ENCODE peak calls at places on chromosomes 4 and X, in seven cellular contexts. G is IMR-90, V is neuronal stem cell, O is mesendoderm, Z is H9, A is trophoblast cell, B is H1. J is an unnamed sample.

GRCh38 chr4:181971411-181971810 is 271.8 kb upstream of the TENM3 start:
- DNase-seq in G (no peak), V (no peak), O (no peak), Z (no peak), A (peak; percentile 67), B (no peak), J (no peak)

GRCh38 chr4:84467601-84468000 is 31.5 kb downstream of the NKX6-1 start:
- DNase-seq in G (no peak), V (no peak), O (no peak), Z (no peak), A (no peak), B (no peak), J (no peak)

GRCh38 chr4:43330288-43330687 is 437.8 kb downstream of the GRXCR1 start:
- DNase-seq in G (peak; percentile 75), V (no peak), O (no peak), Z (no peak), A (no peak), B (no peak), J (peak; percentile 54)

GRCh38 chrX:142661696-142662095 is 364.0 kb upstream of the SPANXN4 start:
- DNase-seq in G (no peak), V (no peak), O (no peak), Z (no peak), A (no peak), B (no peak), J (no peak)

GRCh38 chrX:66684196-66684595 is 45.3 kb upstream of the EDA2R start:
- DNase-seq in G (no peak), V (no peak), O (no peak), Z (no peak), A (no peak), B (no peak), J (no peak)

GRCh38 chr4:66906314-66906713 is 639.0 kb downstream of the CENPC start:
- DNase-seq in G (no peak), V (no peak), O (peak; percentile 76), Z (no peak), A (no peak), B (no peak), J (no peak)

GRCh38 chr4:152938237-152938969 is 2.3 kb downstream of the FHDC1 start:
- DNase-seq in G (no peak), V (no peak), O (no peak), Z (no peak), A (peak; percentile 60), B (no peak), J (no peak)

GRCh38 chr4:128633067-128633466 is 176.4 kb upstream of the JADE1 start:
- DNase-seq in G (no peak), V (no peak), O (no peak), Z (no peak), A (no peak), B (no peak), J (no peak)

GRCh38 chrX:23799469-23800065 is 16.6 kb downstream of the SAT1 start:
- DNase-seq in G (peak; percentile 60), V (no peak), O (no peak), Z (no peak), A (no peak), B (no peak), J (peak; percentile 46)

GRCh38 chr4:10101559-10102192 is 14.9 kb downstream of the WDR1 start:
- DNase-seq in G (no peak), V (no peak), O (no peak), Z (no peak), A (no peak), B (no peak), J (no peak)

GRCh38 chr4:156976147-156976546 is 4.5 kb upstream of the PDGFC start:
- DNase-seq in G (peak; percentile 87), V (no peak), O (no peak), Z (no peak), A (peak; percentile 36), B (no peak), J (peak; percentile 85)

GRCh38 chr4:175470141-175470540 is 341.9 kb downstream of the GPM6A start:
- DNase-seq in G (peak; percentile 15), V (no peak), O (peak; percentile 72), Z (no peak), A (peak; percentile 62), B (no peak), J (no peak)

GRCh38 chrX:51747671-51748070 is 4.4 kb downstream of the GSPT2 start:
- DNase-seq in G (no peak), V (no peak), O (no peak), Z (no peak), A (no peak), B (no peak), J (no peak)

GRCh38 chr4:122537388-122538135 is 81.0 kb upstream of the IL2 start:
- DNase-seq in G (no peak), V (no peak), O (no peak), Z (no peak), A (no peak), B (no peak), J (no peak)

GRCh38 chr4:121698119-121698732 is 1.4 kb upstream of the ANXA5 start:
- DNase-seq in G (no peak), V (no peak), O (no peak), Z (no peak), A (no peak), B (no peak), J (no peak)

GRCh38 chrX:113982766-113983165 is 601.1 kb upstream of the HTR2C start:
- DNase-seq in G (no peak), V (no peak), O (no peak), Z (no peak), A (no peak), B (no peak), J (no peak)

GRCh38 chr4:31059753-31060522 is 339.8 kb downstream of the PCDH7 start:
- DNase-seq in G (peak; percentile 36), V (no peak), O (no peak), Z (no peak), A (no peak), B (no peak), J (peak; percentile 42)

GRCh38 chr4:46503739-46504138 is 113.8 kb upstream of the GABRA2 start:
- DNase-seq in G (no peak), V (no peak), O (no peak), Z (no peak), A (no peak), B (no peak), J (peak; percentile 56)
- H2BK120ac ChIP-seq in G (no peak overlapping the region), V (no peak overlapping the region), O (no peak overlapping the region), Z (no peak overlapping the region), A (no peak overlapping the region), B (no peak overlapping the region), J (no peak overlapping the region)

GRCh38 chrX:30521440-30522182 is 56.0 kb downstream of the TASL start:
- DNase-seq in G (peak; percentile 50), V (no peak), O (peak; percentile 25), Z (no peak), A (peak; percentile 71), B (no peak), J (peak; percentile 6)
- H2BK120ac ChIP-seq in G (peak overlapping the region; percentile 56), V (no peak overlapping the region), O (no peak overlapping the region), Z (no peak overlapping the region), A (peak overlapping the region; percentile 60), B (no peak overlapping the region), J (no peak overlapping the region)

GRCh38 chr4:8160572-8160971 is 2.0 kb upstream of the ABLIM2 start:
- DNase-seq in G (no peak), V (no peak), O (no peak), Z (no peak), A (no peak), B (no peak), J (no peak)

GRCh38 chr4:8157944-8158709 is 486 bp downstream of the ABLIM2 start:
- DNase-seq in G (no peak), V (peak; percentile 23), O (no peak), Z (no peak), A (peak; percentile 14), B (no peak), J (peak; percentile 14)

GRCh38 chr4:8159522-8160232 is 1.1 kb upstream of the ABLIM2 start:
- DNase-seq in G (no peak), V (no peak), O (no peak), Z (no peak), A (no peak), B (no peak), J (no peak)

GRCh38 chr4:8158710-8159521 is at the start of gene ABLIM2:
- DNase-seq in G (peak; percentile 96), V (peak; percentile 97), O (peak; percentile 98), Z (peak; percentile 98), A (peak; percentile 99), B (peak; percentile 91), J (peak; percentile 96)

DNA sequence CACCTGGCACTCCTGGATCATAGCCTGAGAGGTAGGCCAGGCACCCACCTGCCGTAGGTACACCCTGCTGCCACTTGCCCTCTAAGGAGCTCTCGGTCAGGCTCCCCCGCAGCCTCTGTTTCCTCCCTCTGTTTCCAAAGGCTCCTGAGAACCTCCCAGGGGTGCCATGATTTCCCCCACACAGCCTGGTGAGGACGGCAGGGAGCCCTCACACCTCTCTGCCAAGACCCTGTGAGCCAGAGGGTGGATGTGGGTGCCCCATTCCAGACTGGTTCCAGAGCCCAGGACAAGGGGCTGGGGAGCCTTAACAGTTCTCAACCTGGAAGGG is 1.6 kb upstream of the ABLIM2 start:
- DNase-seq in G (no peak), V (no peak), O (no peak), Z (no peak), A (no peak), B (no peak), J (no peak)
- H2BK120ac ChIP-seq in G (no peak overlapping the region), V (no peak overlapping the region), O (no peak overlapping the region), Z (no peak overlapping the region), A (no peak overlapping the region), B (no peak overlapping the region), J (no peak overlapping the region)

DNA sequence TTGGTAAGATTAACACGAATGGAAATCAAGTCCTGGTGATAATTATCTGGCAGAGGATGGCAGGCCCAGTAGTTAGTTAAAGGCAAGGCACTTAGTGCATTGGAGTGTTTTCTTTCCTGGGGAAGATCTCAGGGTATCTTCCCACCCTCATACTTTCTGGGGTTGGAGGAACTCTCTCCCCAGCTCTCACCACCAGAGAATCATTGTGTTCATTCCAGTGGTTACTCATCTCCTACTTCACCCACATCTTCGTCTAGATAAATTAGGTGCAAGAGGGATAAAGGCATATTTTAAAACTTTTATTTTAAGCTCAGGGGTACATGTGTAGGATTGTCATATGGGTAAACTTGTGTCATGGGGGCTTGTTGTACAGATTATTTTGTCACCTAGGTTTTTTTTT is 67.5 kb upstream of the SH3RF1 start:
- DNase-seq in G (peak; percentile 79), V (no peak), O (no peak), Z (no peak), A (no peak), B (no peak), J (no peak)
- H2BK120ac ChIP-seq in G (peak overlapping the region; percentile 98), V (no peak overlapping the region), O (no peak overlapping the region), Z (no peak overlapping the region), A (no peak overlapping the region), B (no peak overlapping the region), J (no peak overlapping the region)

DNA sequence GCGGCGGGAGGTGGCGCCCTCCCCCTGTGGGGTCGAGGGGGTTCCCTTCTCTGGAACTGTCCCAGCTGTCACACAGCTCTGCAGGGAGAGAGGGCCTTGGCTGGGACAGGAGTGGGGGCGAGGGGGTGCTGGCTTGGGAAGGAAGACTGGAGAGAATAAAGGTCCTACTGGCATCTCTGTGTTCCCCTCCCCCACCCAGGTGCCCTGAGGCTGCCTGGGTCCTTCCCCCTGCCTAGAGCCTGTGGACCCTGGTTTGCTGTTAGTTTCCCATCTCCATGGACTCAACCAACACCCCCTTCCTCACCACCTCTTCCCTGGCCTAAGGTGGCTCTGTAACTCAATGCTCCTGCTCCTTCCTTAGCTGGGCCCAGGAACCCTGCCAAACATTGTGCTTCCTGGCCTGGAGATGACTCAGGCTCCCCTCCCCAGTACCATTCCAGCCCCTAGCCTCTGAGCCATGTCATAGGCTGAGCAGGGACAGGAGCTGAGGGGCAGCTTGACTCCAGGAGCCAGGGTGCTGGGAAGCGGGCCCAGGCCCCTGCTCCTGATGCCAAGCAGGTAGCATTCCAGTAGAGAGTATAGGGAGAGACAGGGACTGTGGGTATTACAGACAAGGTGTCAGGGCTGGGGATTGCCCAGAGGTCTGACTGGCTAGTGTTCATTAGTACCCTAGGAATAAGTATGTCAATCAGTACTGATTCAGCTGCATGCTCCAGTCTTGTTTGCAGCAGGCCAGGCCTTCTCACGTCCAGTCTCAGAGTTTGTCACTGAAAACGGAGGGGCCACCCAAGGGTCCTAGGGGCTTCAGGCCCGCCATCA is 100.7 kb downstream of the EFNB1 start:
- DNase-seq in G (peak; percentile 85), V (no peak), O (peak; percentile 16), Z (no peak), A (peak; percentile 28), B (no peak), J (peak; percentile 62)
- H2BK120ac ChIP-seq in G (no peak overlapping the region), V (no peak overlapping the region), O (no peak overlapping the region), Z (no peak overlapping the region), A (no peak overlapping the region), B (no peak overlapping the region), J (no peak overlapping the region)